ENCODE peak calls at places on chromosomes 7 and 10, in seven cellular contexts. S is H1, Y is Panc1, J is K562, V is SK-N-SH, Z is GM12878, F is HepG2. P is an unnamed sample.
A peak's percentile ranks its signal among the peaks of the same experiment; 100 is the strongest.

GRCh38 chr7:8724080-8724718 is 290.8 kb downstream of the NXPH1 start:
- DNase-seq in S (peak; percentile 72), Y (peak; percentile 20), J (peak; percentile 26), V (peak; percentile 59), Z (no peak), F (peak; percentile 37), P (no peak)

GRCh38 chr10:63522129-63522687 is 1.0 kb downstream of the REEP3 start:
- DNase-seq in S (peak; percentile 76), Y (no peak), J (peak; percentile 30), V (peak; percentile 45), Z (no peak), F (no peak), P (no peak)

GRCh38 chr10:16732376-16732775 is 84.8 kb downstream of the RSU1 start:
- DNase-seq in S (no peak), Y (no peak), J (no peak), V (no peak), Z (no peak), F (no peak), P (no peak)

GRCh38 chr7:151438864-151439601 is 908 bp downstream of the CRYGN start:
- DNase-seq in S (no peak), Y (no peak), J (no peak), V (no peak), Z (no peak), F (no peak), P (no peak)

GRCh38 chr7:14834456-14834855 is 68.1 kb downstream of the DGKB start:
- DNase-seq in S (no peak), Y (no peak), J (no peak), V (no peak), Z (no peak), F (no peak), P (no peak)

GRCh38 chr10:106378251-106378650 is 786.3 kb downstream of the SORCS1 start:
- DNase-seq in S (no peak), Y (no peak), J (no peak), V (no peak), Z (no peak), F (no peak), P (no peak)

GRCh38 chr7:157618091-157618726 is 281.4 kb downstream of the DNAJB6 start:
- DNase-seq in S (no peak), Y (no peak), J (no peak), V (no peak), Z (no peak), F (no peak), P (no peak)

GRCh38 chr10:110208614-110209398 is 1.4 kb downstream of the MXI1 start:
- DNase-seq in S (no peak), Y (no peak), J (peak; percentile 31), V (peak; percentile 66), Z (no peak), F (no peak), P (no peak)

GRCh38 chr7:55194522-55194921 is 170.6 kb upstream of the LANCL2 start:
- DNase-seq in S (peak; percentile 33), Y (no peak), J (no peak), V (no peak), Z (no peak), F (no peak), P (no peak)

GRCh38 chr10:133048306-133048705 is 39.4 kb upstream of the ADGRA1 start:
- DNase-seq in S (no peak), Y (no peak), J (no peak), V (no peak), Z (no peak), F (no peak), P (no peak)

GRCh38 chr10:77513220-77513619 is 124.4 kb downstream of the KCNMA1 start:
- DNase-seq in S (no peak), Y (no peak), J (no peak), V (no peak), Z (no peak), F (no peak), P (no peak)

GRCh38 chr7:56078196-56078595 is 14.1 kb downstream of the SUMF2 start:
- DNase-seq in S (no peak), Y (no peak), J (peak; percentile 10), V (no peak), Z (no peak), F (no peak), P (no peak)

GRCh38 chr10:24901686-24902399 is 50.6 kb downstream of the PRTFDC1 start:
- DNase-seq in S (no peak), Y (peak; percentile 82), J (peak; percentile 72), V (no peak), Z (peak; percentile 43), F (peak; percentile 54), P (peak; percentile 92)

GRCh38 chr10:5971315-5971832 is 6.0 kb downstream of the IL15RA start:
- DNase-seq in S (peak; percentile 8), Y (no peak), J (peak; percentile 68), V (no peak), Z (no peak), F (no peak), P (no peak)

GRCh38 chr7:101127460-101128039 is 646 bp downstream of the SERPINE1 start:
- DNase-seq in S (no peak), Y (no peak), J (no peak), V (no peak), Z (no peak), F (no peak), P (no peak)

GRCh38 chr7:47295606-47296005 is 286.3 kb downstream of the TNS3 start:
- DNase-seq in S (no peak), Y (no peak), J (no peak), V (no peak), Z (no peak), F (no peak), P (no peak)

GRCh38 chr10:68348265-68348741 is 15.6 kb upstream of the PBLD start:
- DNase-seq in S (no peak), Y (peak; percentile 58), J (peak; percentile 56), V (peak; percentile 45), Z (no peak), F (peak; percentile 48), P (peak; percentile 28)

GRCh38 chr7:100093925-100094486 is 5.2 kb downstream of the COPS6 start:
- DNase-seq in S (no peak), Y (no peak), J (no peak), V (no peak), Z (no peak), F (no peak), P (no peak)

GRCh38 chr10:92240289-92241157 is 50.4 kb downstream of the CPEB3 start:
- DNase-seq in S (peak; percentile 47), Y (peak; percentile 47), J (peak; percentile 31), V (peak; percentile 76), Z (peak; percentile 53), F (peak; percentile 75), P (no peak)

GRCh38 chr7:41885078-41885477 is 182.2 kb upstream of the INHBA start:
- DNase-seq in S (no peak), Y (no peak), J (no peak), V (no peak), Z (no peak), F (no peak), P (no peak)
- TF ChIP-seq SIN3A in S (no peak), Y (no peak), J (no peak), V (no peak), Z (no peak), F (no peak), P (no peak)

GRCh38 chr7:108267615-108268014 is 137.5 kb upstream of the LAMB4 start:
- DNase-seq in S (no peak), Y (no peak), J (no peak), V (no peak), Z (no peak), F (no peak), P (no peak)

GRCh38 chr7:108270385-108270784 is 140.2 kb upstream of the LAMB4 start:
- DNase-seq in S (no peak), Y (no peak), J (no peak), V (no peak), Z (no peak), F (no peak), P (no peak)

GRCh38 chr7:108266489-108266888 is 136.3 kb upstream of the LAMB4 start:
- DNase-seq in S (no peak), Y (no peak), J (no peak), V (no peak), Z (no peak), F (no peak), P (no peak)

GRCh38 chr7:108265007-108265406 is 134.8 kb upstream of the LAMB4 start:
- DNase-seq in S (no peak), Y (no peak), J (no peak), V (no peak), Z (no peak), F (no peak), P (no peak)

GRCh38 chr7:108268200-108268820 is 138.1 kb upstream of the LAMB4 start:
- DNase-seq in S (no peak), Y (no peak), J (no peak), V (no peak), Z (no peak), F (no peak), P (no peak)
- TF ChIP-seq SIN3A in S (no peak), Y (no peak), J (no peak), V (no peak), Z (no peak), F (no peak), P (no peak)

GRCh38 chr10:86410542-86411124 is 44.0 kb upstream of the GRID1 start:
- DNase-seq in S (no peak), Y (no peak), J (no peak), V (no peak), Z (no peak), F (peak; percentile 94), P (no peak)
- TF ChIP-seq SIN3A in S (no peak), Y (no peak), J (no peak), V (no peak), Z (no peak), F (no peak), P (no peak)

GRCh38 chr10:104307576-104308438 is 30.5 kb downstream of the ITPRIP start:
- DNase-seq in S (no peak), Y (no peak), J (no peak), V (no peak), Z (no peak), F (no peak), P (no peak)

GRCh38 chr10:104311184-104311720 is 27.0 kb downstream of the ITPRIP start:
- DNase-seq in S (no peak), Y (no peak), J (no peak), V (no peak), Z (no peak), F (no peak), P (no peak)

GRCh38 chr10:104306897-104307296 is 31.4 kb downstream of the ITPRIP start:
- DNase-seq in S (no peak), Y (no peak), J (no peak), V (peak; percentile 52), Z (no peak), F (no peak), P (no peak)

GRCh38 chr10:104308439-104308903 is 29.8 kb downstream of the ITPRIP start:
- DNase-seq in S (no peak), Y (no peak), J (no peak), V (no peak), Z (peak; percentile 56), F (no peak), P (no peak)

GRCh38 chr10:104309980-104310978 is 28.0 kb downstream of the ITPRIP start:
- DNase-seq in S (no peak), Y (no peak), J (no peak), V (no peak), Z (no peak), F (no peak), P (no peak)
- TF ChIP-seq SIN3A in S (no peak), Y (no peak), J (no peak), V (no peak), Z (no peak), F (no peak), P (no peak)

GRCh38 chr10:83724471-83725241 is 414.7 kb upstream of the GHITM start:
- DNase-seq in S (no peak), Y (no peak), J (no peak), V (no peak), Z (peak; percentile 40), F (no peak), P (no peak)
- TF ChIP-seq SIN3A in S (no peak), Y (no peak), J (no peak), V (no peak), Z (no peak), F (no peak), P (no peak)